ENCODE peak calls at places on chromosome 10, in seven cellular contexts. One of them, this sample, is unnamed.
A peak's percentile ranks its signal among the peaks of the same experiment; 100 is the strongest.

GRCh38 chr10:88038268-88038667 is 174.8 kb downstream of the PTEN start:
- DNase-seq in cardiac muscle cell: no peak
- DNase-seq in tibial artery: no peak
- DNase-seq in PC-9: no peak
- DNase-seq in PC-3: no peak
- DNase-seq in heart left ventricle: no peak
- DNase-seq in adrenal gland: no peak
- DNase-seq in this sample: peak; percentile 47

GRCh38 chr10:47440207-47440606 is 43.7 kb downstream of the ANXA8 start:
- DNase-seq in cardiac muscle cell: no peak
- DNase-seq in tibial artery: no peak
- DNase-seq in PC-9: no peak
- DNase-seq in PC-3: no peak
- DNase-seq in heart left ventricle: no peak
- DNase-seq in adrenal gland: no peak
- DNase-seq in this sample: no peak

GRCh38 chr10:110631934-110632333 is 12.2 kb upstream of the RBM20 start:
- DNase-seq in cardiac muscle cell: no peak
- DNase-seq in tibial artery: no peak
- DNase-seq in PC-9: no peak
- DNase-seq in PC-3: no peak
- DNase-seq in heart left ventricle: no peak
- DNase-seq in adrenal gland: no peak
- DNase-seq in this sample: no peak

GRCh38 chr10:67573484-67573883 is 122.5 kb downstream of the CTNNA3 start:
- DNase-seq in cardiac muscle cell: no peak
- DNase-seq in tibial artery: no peak
- DNase-seq in PC-9: no peak
- DNase-seq in PC-3: no peak
- DNase-seq in heart left ventricle: no peak
- DNase-seq in adrenal gland: no peak
- DNase-seq in this sample: no peak

GRCh38 chr10:109205929-109206585 is 717.3 kb downstream of the XPNPEP1 start:
- DNase-seq in cardiac muscle cell: no peak
- DNase-seq in tibial artery: no peak
- DNase-seq in PC-9: no peak
- DNase-seq in PC-3: peak; percentile 82
- DNase-seq in heart left ventricle: no peak
- DNase-seq in adrenal gland: no peak
- DNase-seq in this sample: peak; percentile 23

GRCh38 chr10:96665306-96665705 is 55.0 kb downstream of the PIK3AP1 start:
- DNase-seq in cardiac muscle cell: no peak
- DNase-seq in tibial artery: no peak
- DNase-seq in PC-9: no peak
- DNase-seq in PC-3: peak; percentile 19
- DNase-seq in heart left ventricle: no peak
- DNase-seq in adrenal gland: no peak
- DNase-seq in this sample: no peak

GRCh38 chr10:30596037-30596436 is 33.5 kb downstream of the LYZL2 start:
- DNase-seq in cardiac muscle cell: no peak
- DNase-seq in tibial artery: no peak
- DNase-seq in PC-9: no peak
- DNase-seq in PC-3: no peak
- DNase-seq in heart left ventricle: no peak
- DNase-seq in adrenal gland: no peak
- DNase-seq in this sample: no peak

GRCh38 chr10:4934391-4934987 is 28.7 kb upstream of the AKR1C1 start:
- DNase-seq in cardiac muscle cell: no peak
- DNase-seq in tibial artery: no peak
- DNase-seq in PC-9: no peak
- DNase-seq in PC-3: no peak
- DNase-seq in heart left ventricle: no peak
- DNase-seq in adrenal gland: no peak
- DNase-seq in this sample: no peak

GRCh38 chr10:80462986-80463741 is 9.1 kb downstream of the TSPAN14 start:
- DNase-seq in cardiac muscle cell: no peak
- DNase-seq in tibial artery: no peak
- DNase-seq in PC-9: no peak
- DNase-seq in PC-3: no peak
- DNase-seq in heart left ventricle: no peak
- DNase-seq in adrenal gland: no peak
- DNase-seq in this sample: no peak

GRCh38 chr10:8294779-8295178 is 240.3 kb downstream of the GATA3 start:
- DNase-seq in cardiac muscle cell: no peak
- DNase-seq in tibial artery: no peak
- DNase-seq in PC-9: no peak
- DNase-seq in PC-3: no peak
- DNase-seq in heart left ventricle: no peak
- DNase-seq in adrenal gland: no peak
- DNase-seq in this sample: no peak

GRCh38 chr10:48449501-48450232 is 143.2 kb downstream of the MAPK8 start:
- DNase-seq in cardiac muscle cell: no peak
- DNase-seq in tibial artery: peak; percentile 20
- DNase-seq in PC-9: no peak
- DNase-seq in PC-3: no peak
- DNase-seq in heart left ventricle: no peak
- DNase-seq in adrenal gland: no peak
- DNase-seq in this sample: no peak

GRCh38 chr10:12832096-12832495 is 169.4 kb downstream of the CCDC3 start:
- DNase-seq in cardiac muscle cell: no peak
- DNase-seq in tibial artery: no peak
- DNase-seq in PC-9: no peak
- DNase-seq in PC-3: no peak
- DNase-seq in heart left ventricle: no peak
- DNase-seq in adrenal gland: no peak
- DNase-seq in this sample: no peak

GRCh38 chr10:52539463-52539862 is 225.4 kb downstream of the DKK1 start:
- DNase-seq in cardiac muscle cell: no peak
- DNase-seq in tibial artery: no peak
- DNase-seq in PC-9: peak; percentile 26
- DNase-seq in PC-3: peak; percentile 100
- DNase-seq in heart left ventricle: no peak
- DNase-seq in adrenal gland: no peak
- DNase-seq in this sample: peak; percentile 8

GRCh38 chr10:75634947-75635346 is 203.5 kb downstream of the LRMDA start:
- DNase-seq in cardiac muscle cell: no peak
- DNase-seq in tibial artery: no peak
- DNase-seq in PC-9: no peak
- DNase-seq in PC-3: no peak
- DNase-seq in heart left ventricle: no peak
- DNase-seq in adrenal gland: no peak
- DNase-seq in this sample: no peak

GRCh38 chr10:88428442-88428841 is 154.7 kb downstream of the RNLS start:
- DNase-seq in cardiac muscle cell: no peak
- DNase-seq in tibial artery: no peak
- DNase-seq in PC-9: peak; percentile 37
- DNase-seq in PC-3: no peak
- DNase-seq in heart left ventricle: no peak
- DNase-seq in adrenal gland: no peak
- DNase-seq in this sample: no peak

GRCh38 chr10:1398626-1399410 is 338.5 kb downstream of the ADARB2 start:
- DNase-seq in cardiac muscle cell: peak; percentile 60
- DNase-seq in tibial artery: no peak
- DNase-seq in PC-9: no peak
- DNase-seq in PC-3: no peak
- DNase-seq in heart left ventricle: no peak
- DNase-seq in adrenal gland: peak; percentile 4
- DNase-seq in this sample: no peak

GRCh38 chr10:7853892-7854289 is 35.6 kb downstream of the TAF3 start:
- DNase-seq in cardiac muscle cell: no peak
- DNase-seq in tibial artery: no peak
- DNase-seq in PC-9: no peak
- DNase-seq in PC-3: no peak
- DNase-seq in heart left ventricle: no peak
- DNase-seq in adrenal gland: no peak
- DNase-seq in this sample: no peak

GRCh38 chr10:133229265-133230022 is 573 bp upstream of the UTF1 start:
- DNase-seq in cardiac muscle cell: no peak
- DNase-seq in tibial artery: no peak
- DNase-seq in PC-9: no peak
- DNase-seq in PC-3: no peak
- DNase-seq in heart left ventricle: no peak
- DNase-seq in adrenal gland: no peak
- DNase-seq in this sample: no peak
- H3K27me3 ChIP-seq in cardiac muscle cell: peaks cover 77% of the 10 kb centered on the region
- H3K27me3 ChIP-seq in tibial artery: peaks cover 93% of the 10 kb centered on the region
- H3K27me3 ChIP-seq in PC-9: peaks cover 36% of the 10 kb centered on the region
- H3K27me3 ChIP-seq in PC-3: peaks cover 8% of the 10 kb centered on the region
- H3K27me3 ChIP-seq in heart left ventricle: peaks cover 52% of the 10 kb centered on the region
- H3K27me3 ChIP-seq in adrenal gland: peaks cover 59% of the 10 kb centered on the region
- H3K27me3 ChIP-seq in this sample: no peaks in the 10 kb centered on the region

GRCh38 chr10:77640167-77640566 is 2.6 kb upstream of the KCNMA1 start:
- DNase-seq in cardiac muscle cell: no peak
- DNase-seq in tibial artery: no peak
- DNase-seq in PC-9: no peak
- DNase-seq in PC-3: no peak
- DNase-seq in heart left ventricle: no peak
- DNase-seq in adrenal gland: no peak
- DNase-seq in this sample: no peak
- H3K27me3 ChIP-seq in cardiac muscle cell: peaks cover 63% of the 10 kb centered on the region
- H3K27me3 ChIP-seq in tibial artery: no peaks in the 10 kb centered on the region
- H3K27me3 ChIP-seq in PC-9: no peaks in the 10 kb centered on the region
- H3K27me3 ChIP-seq in PC-3: no peaks in the 10 kb centered on the region
- H3K27me3 ChIP-seq in heart left ventricle: peaks cover 23% of the 10 kb centered on the region
- H3K27me3 ChIP-seq in adrenal gland: peaks cover 33% of the 10 kb centered on the region
- H3K27me3 ChIP-seq in this sample: peaks cover 9% of the 10 kb centered on the region

DNA sequence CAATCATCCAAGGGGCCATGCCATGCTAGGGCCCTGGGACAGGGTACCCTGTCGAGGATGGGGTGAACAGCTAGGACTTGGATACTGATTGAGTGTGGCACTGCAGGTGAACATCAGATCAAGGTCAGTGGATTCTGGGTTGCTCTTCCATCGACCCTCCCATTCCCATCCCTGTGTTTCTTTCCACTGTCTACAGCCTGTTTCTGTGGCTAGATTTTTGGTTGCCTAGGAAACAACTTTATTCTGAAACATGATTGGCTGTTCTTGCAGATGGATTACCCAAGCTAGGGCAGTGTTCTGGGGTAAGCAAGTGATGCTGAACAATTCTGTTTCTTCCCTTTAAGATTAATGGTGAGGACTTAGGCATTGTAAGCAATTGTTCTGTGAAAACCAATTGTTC is 102.5 kb upstream of the BTBD16 start:
- DNase-seq in cardiac muscle cell: no peak
- DNase-seq in tibial artery: no peak
- DNase-seq in PC-9: no peak
- DNase-seq in PC-3: no peak
- DNase-seq in heart left ventricle: no peak
- DNase-seq in adrenal gland: no peak
- DNase-seq in this sample: no peak
- H3K27me3 ChIP-seq in cardiac muscle cell: no peaks in the 10 kb centered on the region
- H3K27me3 ChIP-seq in tibial artery: no peaks in the 10 kb centered on the region
- H3K27me3 ChIP-seq in PC-9: no peaks in the 10 kb centered on the region
- H3K27me3 ChIP-seq in PC-3: no peaks in the 10 kb centered on the region
- H3K27me3 ChIP-seq in heart left ventricle: no peaks in the 10 kb centered on the region
- H3K27me3 ChIP-seq in adrenal gland: no peaks in the 10 kb centered on the region
- H3K27me3 ChIP-seq in this sample: no peaks in the 10 kb centered on the region

GRCh38 chr10:42776681-42777080 is 5.9 kb upstream of the BMS1 start:
- DNase-seq in cardiac muscle cell: no peak
- DNase-seq in tibial artery: no peak
- DNase-seq in PC-9: no peak
- DNase-seq in PC-3: no peak
- DNase-seq in heart left ventricle: no peak
- DNase-seq in adrenal gland: no peak
- DNase-seq in this sample: no peak
- H3K27me3 ChIP-seq in cardiac muscle cell: no peaks in the 10 kb centered on the region
- H3K27me3 ChIP-seq in tibial artery: peaks cover 15% of the 10 kb centered on the region
- H3K27me3 ChIP-seq in PC-9: peaks cover 26% of the 10 kb centered on the region
- H3K27me3 ChIP-seq in PC-3: peaks cover 14% of the 10 kb centered on the region
- H3K27me3 ChIP-seq in heart left ventricle: peaks cover 3% of the 10 kb centered on the region
- H3K27me3 ChIP-seq in adrenal gland: no peaks in the 10 kb centered on the region
- H3K27me3 ChIP-seq in this sample: no peaks in the 10 kb centered on the region

DNA sequence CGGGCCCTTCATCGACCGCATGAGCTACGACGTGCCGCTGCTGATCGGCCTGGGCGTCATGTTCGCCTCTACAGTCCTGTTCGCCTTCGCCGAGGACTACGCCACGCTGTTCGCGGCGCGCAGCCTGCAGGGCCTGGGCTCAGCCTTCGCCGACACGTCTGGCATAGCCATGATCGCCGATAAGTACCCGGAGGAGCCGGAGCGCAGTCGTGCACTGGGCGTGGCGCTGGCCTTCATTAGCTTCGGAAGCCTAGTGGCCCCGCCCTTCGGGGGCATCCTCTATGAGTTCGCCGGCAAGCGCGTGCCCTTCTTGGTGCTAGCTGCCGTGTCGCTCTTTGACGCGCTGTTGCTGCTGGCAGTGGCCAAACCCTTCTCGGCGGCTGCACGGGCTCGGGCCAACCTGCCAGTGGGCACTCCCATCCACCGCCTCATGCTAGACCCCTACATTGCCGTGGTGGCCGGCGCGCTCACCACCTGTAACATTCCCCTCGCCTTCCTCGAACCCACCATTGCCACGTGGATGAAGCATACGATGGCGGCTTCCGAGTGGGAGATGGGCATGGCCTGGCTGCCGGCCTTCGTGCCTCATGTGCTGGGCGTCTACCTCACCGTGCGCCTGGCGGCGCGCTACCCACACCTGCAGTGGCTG is 1.2 kb downstream of the SLC18A3 start:
- DNase-seq in cardiac muscle cell: no peak
- DNase-seq in tibial artery: no peak
- DNase-seq in PC-9: no peak
- DNase-seq in PC-3: no peak
- DNase-seq in heart left ventricle: no peak
- DNase-seq in adrenal gland: no peak
- DNase-seq in this sample: no peak
- H3K27me3 ChIP-seq in cardiac muscle cell: peaks cover 99% of the 10 kb centered on the region
- H3K27me3 ChIP-seq in tibial artery: peaks cover 97% of the 10 kb centered on the region
- H3K27me3 ChIP-seq in PC-9: peaks cover 36% of the 10 kb centered on the region
- H3K27me3 ChIP-seq in PC-3: peaks cover 88% of the 10 kb centered on the region
- H3K27me3 ChIP-seq in heart left ventricle: peaks cover 53% of the 10 kb centered on the region
- H3K27me3 ChIP-seq in adrenal gland: peaks cover 85% of the 10 kb centered on the region
- H3K27me3 ChIP-seq in this sample: no peaks in the 10 kb centered on the region

This sample was measured in SJCRH30.